ENCODE peak calls at places on chromosome 11, in five cellular contexts. Z, G, O, I and E are unnamed samples.

GRCh38 chr11:117481885-117482284 is 154.2 kb downstream of the CEP164 start:
- DNase-seq in I (no peak), G (no peak), O (no peak), Z (no peak), E (no peak)

GRCh38 chr11:45856044-45856468 is 8.8 kb downstream of the CRY2 start:
- DNase-seq in O (no peak), Z (no peak), G (no peak), I (no peak), E (no peak)

GRCh38 chr11:116510166-116510565 is 262.6 kb downstream of the BUD13 start:
- DNase-seq in O (no peak), Z (no peak), G (no peak), I (no peak), E (peak; percentile 8)

GRCh38 chr11:9651899-9652748 is 11.8 kb upstream of the SWAP70 start:
- DNase-seq in Z (peak; percentile 33), G (no peak), O (peak; percentile 84), I (no peak), E (peak; percentile 52)

GRCh38 chr11:84541711-84542340 is 1085.3 kb downstream of the DLG2 start:
- DNase-seq in O (no peak), G (no peak), Z (no peak), I (no peak), E (no peak)

GRCh38 chr11:40280161-40281054 is 1179.0 kb downstream of the LRRC4C start:
- DNase-seq in G (no peak), I (no peak), O (no peak), Z (no peak), E (no peak)

GRCh38 chr11:110795124-110795624 is 82.9 kb upstream of the ARHGAP20 start:
- DNase-seq in O (peak; percentile 85), Z (no peak), G (no peak), I (no peak), E (no peak)

GRCh38 chr11:87453531-87454089 is 415.9 kb downstream of the TMEM135 start:
- DNase-seq in O (no peak), Z (no peak), G (no peak), I (no peak), E (no peak)

GRCh38 chr11:89436071-89436470 is 55.1 kb downstream of the NOX4 start:
- DNase-seq in G (no peak), O (peak; percentile 26), Z (no peak), I (no peak), E (peak; percentile 17)

GRCh38 chr11:120392791-120393190 is 56.6 kb downstream of the ARHGEF12 start:
- DNase-seq in G (no peak), Z (no peak), I (no peak), O (no peak), E (no peak)

GRCh38 chr11:35549787-35550186 is 24.4 kb upstream of the PAMR1 start:
- DNase-seq in O (no peak), G (no peak), Z (no peak), I (no peak), E (no peak)

GRCh38 chr11:75184051-75184450 is 33.1 kb downstream of the SLCO2B1 start:
- DNase-seq in Z (no peak), G (no peak), I (no peak), O (no peak), E (no peak)

GRCh38 chr11:111652184-111652583 is 49.9 kb downstream of the SIK2 start:
- DNase-seq in I (no peak), O (no peak), Z (no peak), G (no peak), E (no peak)

GRCh38 chr11:34439521-34440258 is 956 bp downstream of the CAT start:
- DNase-seq in I (no peak), Z (no peak), O (no peak), G (no peak), E (no peak)

GRCh38 chr11:125401746-125402145 is 94.3 kb downstream of the FEZ1 start:
- DNase-seq in Z (no peak), I (no peak), O (no peak), G (no peak), E (no peak)

GRCh38 chr11:19232910-19233503 is 7.7 kb downstream of the E2F8 start:
- DNase-seq in O (peak; percentile 90), Z (no peak), G (peak; percentile 31), I (no peak), E (no peak)

GRCh38 chr11:69837791-69838190 is 18.6 kb upstream of the FGF3 start:
- DNase-seq in I (no peak), Z (no peak), O (no peak), G (no peak), E (no peak)

GRCh38 chr11:85170184-85170583 is 457.0 kb downstream of the DLG2 start:
- DNase-seq in Z (no peak), O (no peak), I (no peak), G (peak; percentile 10), E (no peak)

GRCh38 chr11:3880724-3881123 is 25.3 kb downstream of the STIM1 start:
- DNase-seq in G (no peak), I (no peak), Z (no peak), O (peak; percentile 67), E (no peak)

GRCh38 chr11:121656333-121657090 is 203.7 kb upstream of the SORL1-AS1 start:
- DNase-seq in I (no peak), Z (no peak), O (no peak), G (no peak), E (no peak)

GRCh38 chr11:29211205-29211604 is 805.6 kb downstream of the KCNA4 start:
- DNase-seq in G (no peak), I (no peak), O (no peak), Z (no peak), E (no peak)

GRCh38 chr11:130709531-130709930 is 206.7 kb downstream of the SNX19 start:
- DNase-seq in G (no peak), O (no peak), I (no peak), Z (no peak), E (no peak)
- TF ChIP-seq MYC in G (no peak), O (no peak), I (no peak), Z (no peak), E (no peak)

DNA sequence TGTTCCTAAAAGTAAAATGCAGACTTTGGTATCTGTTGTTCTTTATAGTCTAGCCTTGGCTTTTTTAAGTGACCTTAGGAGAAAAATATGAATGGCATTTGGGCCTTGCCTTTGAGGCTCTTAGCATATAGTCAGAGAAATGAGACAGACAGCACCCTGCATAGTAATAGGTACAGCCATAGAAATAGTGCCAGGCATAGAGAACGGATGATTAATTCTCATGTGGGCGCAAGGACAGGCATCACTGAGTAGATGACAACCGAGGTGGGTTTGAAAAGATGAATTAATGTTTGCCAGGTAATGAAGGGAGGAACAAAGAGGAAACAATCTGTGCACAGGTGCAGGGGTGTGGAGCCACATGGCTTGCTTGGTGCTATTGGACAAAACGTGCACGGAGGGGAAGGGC is 90.5 kb downstream of the BMAL1 start:
- DNase-seq in G (no peak), I (no peak), Z (no peak), O (no peak), E (no peak)
- TF ChIP-seq MYC in G (no peak), I (no peak), Z (no peak), O (no peak), E (no peak)

GRCh38 chr11:78786746-78787145 is 212.1 kb upstream of the NARS2 start:
- DNase-seq in G (no peak), I (no peak), O (no peak), Z (no peak), E (no peak)
- TF ChIP-seq MYC in G (no peak), I (no peak), O (no peak), Z (no peak), E (no peak)

GRCh38 chr11:26950260-26950719 is 43.6 kb upstream of the FIBIN start:
- DNase-seq in O (no peak), G (no peak), I (no peak), Z (no peak), E (no peak)
- TF ChIP-seq MYC in O (no peak), G (no peak), I (no peak), Z (no peak), E (no peak)

DNA sequence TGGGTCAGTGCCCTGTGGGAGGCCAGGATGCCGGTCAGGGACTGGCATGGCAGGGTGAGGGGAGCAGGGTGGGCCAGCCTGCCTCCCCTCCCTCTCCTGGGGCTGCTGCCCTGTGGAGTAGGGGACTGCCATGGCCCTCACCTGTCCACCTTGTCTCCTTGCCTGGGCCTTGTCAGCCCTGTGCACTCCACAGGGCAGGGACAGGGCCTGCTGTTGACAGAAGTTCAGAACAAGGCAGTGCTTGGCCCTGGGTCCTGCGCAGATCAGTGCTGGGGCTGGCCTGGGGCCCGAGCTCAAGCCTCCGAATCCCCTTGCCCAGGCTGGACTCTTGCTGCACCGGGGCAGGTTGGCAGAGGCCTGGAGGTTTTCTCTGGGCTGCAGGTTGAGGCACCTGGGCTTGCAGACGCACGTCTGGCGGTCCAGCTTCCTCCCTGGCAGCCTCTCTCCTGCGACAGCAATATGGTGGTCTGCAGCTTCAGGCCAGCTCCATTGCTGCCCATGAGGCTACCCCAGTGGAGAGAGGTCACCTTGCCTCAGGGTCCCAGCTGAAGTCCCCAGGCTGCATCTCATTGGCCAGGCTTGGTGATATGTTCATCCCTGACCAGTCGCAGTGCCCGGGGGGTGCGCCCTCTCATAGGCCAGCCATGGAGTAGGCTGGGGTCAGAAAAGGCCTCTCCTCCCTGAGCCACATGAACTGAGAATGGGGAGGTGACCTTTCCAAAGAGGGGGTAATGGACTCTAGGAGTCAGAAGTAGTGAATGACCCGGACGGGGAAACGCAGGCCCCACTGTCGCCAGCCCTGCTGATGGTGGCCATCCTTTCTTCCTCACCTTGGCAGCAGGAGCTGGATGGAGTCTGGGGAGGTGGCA is 21.5 kb upstream of the CHKA start:
- DNase-seq in G (no peak), Z (no peak), I (no peak), O (no peak), E (no peak)
- TF ChIP-seq MYC in G (no peak), Z (no peak), I (no peak), O (no peak), E (no peak)

DNA sequence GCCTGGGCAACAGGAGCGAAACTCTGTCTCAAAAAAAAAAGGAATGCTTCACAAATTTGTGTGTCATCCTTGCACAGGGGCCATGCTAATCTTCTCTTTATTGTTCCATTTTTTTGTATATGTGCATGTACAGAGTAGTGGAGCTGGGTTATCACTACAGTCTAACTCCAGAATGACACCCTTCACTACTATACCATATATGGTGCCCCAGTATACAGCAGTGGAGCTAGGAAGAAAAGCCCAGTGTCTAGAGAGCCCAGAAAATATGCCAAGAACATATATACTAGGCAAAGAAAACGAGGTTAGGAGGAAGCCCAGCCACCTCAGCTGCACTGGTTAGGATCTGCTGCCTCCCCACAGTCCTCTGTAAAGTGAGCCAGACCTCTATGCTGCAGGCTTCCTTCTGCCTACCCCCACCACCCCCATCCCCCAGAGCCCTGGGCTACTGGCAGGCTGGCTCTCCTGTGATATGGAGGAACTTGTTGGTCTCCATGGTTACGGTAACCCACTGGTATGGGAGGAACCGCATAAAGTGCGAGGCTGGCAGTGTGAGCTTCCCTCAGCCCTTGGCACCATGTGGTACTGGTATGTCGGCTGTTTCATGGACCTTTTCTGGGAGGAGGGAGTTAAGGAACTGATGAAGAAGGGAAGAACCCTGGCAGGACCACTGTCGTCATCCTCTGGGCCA is 34.3 kb downstream of the RCOR2 start:
- DNase-seq in G (no peak), I (no peak), O (no peak), Z (no peak), E (peak; percentile 93)
- TF ChIP-seq MYC in G (no peak), I (no peak), O (no peak), Z (no peak), E (peak; percentile 10)